ENCODE peak calls at places on chromosomes 13 and 19, in nine cellular contexts. N, F, C, G, T, I, R, B and Z are unnamed samples.

GRCh38 chr19:8491574-8491973 is 10.9 kb downstream of the PRAM1 start:
- DNase-seq in N (no peak), F (no peak), C (no peak), G (no peak), T (no peak), I (no peak), R (no peak), B (no peak), Z (no peak)

GRCh38 chr19:42252365-42253244 is 2.3 kb downstream of the ERF start:
- DNase-seq in N (peak), F (peak), C (peak), G (peak), T (no peak), I (no peak), R (no peak), B (peak), Z (peak)

GRCh38 chr19:28305513-28305912 is 907.4 kb downstream of the UQCRFS1 start:
- DNase-seq in N (no peak), F (no peak), C (no peak), G (no peak), T (no peak), I (no peak), R (no peak), B (no peak), Z (no peak)

GRCh38 chr19:18814063-18814462 is 17.7 kb upstream of the UPF1 start:
- DNase-seq in N (no peak), F (no peak), C (no peak), G (no peak), T (no peak), I (no peak), R (no peak), B (no peak), Z (peak)

GRCh38 chr13:111964411-111965035 is 102.4 kb upstream of the SOX1 start:
- DNase-seq in N (no peak), F (no peak), C (no peak), G (no peak), T (no peak), I (no peak), R (no peak), B (no peak), Z (no peak)

GRCh38 chr13:98468352-98468751 is 108.6 kb downstream of the STK24 start:
- DNase-seq in N (no peak), F (no peak), C (no peak), G (no peak), T (no peak), I (no peak), R (no peak), B (no peak), Z (no peak)

GRCh38 chr19:5036733-5037681 is 68.1 kb downstream of the KDM4B start:
- DNase-seq in N (no peak), F (no peak), C (peak), G (peak), T (no peak), I (no peak), R (peak), B (peak), Z (peak)

GRCh38 chr13:113625965-113626661 is 31.9 kb downstream of the ATP4B start:
- DNase-seq in N (no peak), F (no peak), C (peak), G (no peak), T (no peak), I (peak), R (no peak), B (peak), Z (no peak)

GRCh38 chr19:5625641-5626040 is 2.8 kb downstream of the SAFB start:
- DNase-seq in N (no peak), F (no peak), C (no peak), G (peak), T (no peak), I (no peak), R (no peak), B (no peak), Z (no peak)

DNA sequence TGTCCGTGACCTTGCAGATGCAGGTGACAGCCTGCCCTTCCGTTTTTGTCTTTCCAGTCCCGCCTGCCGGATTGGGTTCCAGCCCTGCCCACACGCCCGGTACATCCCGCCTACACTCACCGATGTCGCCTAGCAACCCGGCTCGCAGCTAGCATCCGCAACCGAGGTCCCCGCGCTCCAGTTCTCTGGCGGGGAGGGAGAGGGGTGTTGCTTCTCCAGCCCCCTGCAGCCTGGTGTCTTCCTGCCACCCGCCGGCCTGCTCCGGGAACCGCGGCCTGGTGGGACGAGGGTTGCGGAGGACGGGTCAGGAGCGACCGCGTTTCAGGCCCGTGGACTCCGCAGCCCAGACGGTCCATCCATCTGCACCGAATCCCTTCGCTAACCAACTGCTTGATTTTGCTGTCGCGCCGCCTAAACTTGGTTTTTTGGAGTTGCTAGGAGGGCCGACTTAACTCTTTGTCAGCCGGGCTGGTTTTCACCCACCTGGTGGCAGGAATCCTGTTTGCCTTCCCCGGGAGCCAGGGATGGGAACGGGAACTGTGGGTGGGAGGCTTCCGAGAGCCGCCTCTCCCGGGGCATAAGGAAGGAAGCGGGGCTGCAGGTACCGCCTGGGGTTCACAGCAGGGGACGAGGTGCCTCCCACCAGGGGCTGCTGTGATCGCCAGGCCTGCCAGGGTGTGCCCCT is 15.4 kb upstream of the MATK start:
- DNase-seq in N (peak), F (no peak), C (peak), G (peak), T (peak), I (peak), R (peak), B (no peak), Z (no peak)
- TF ChIP-seq CTCF in N (no peak), F (peak), C (peak), G (peak), T (no peak), I (no peak), R (peak), B (peak), Z (no peak)

DNA sequence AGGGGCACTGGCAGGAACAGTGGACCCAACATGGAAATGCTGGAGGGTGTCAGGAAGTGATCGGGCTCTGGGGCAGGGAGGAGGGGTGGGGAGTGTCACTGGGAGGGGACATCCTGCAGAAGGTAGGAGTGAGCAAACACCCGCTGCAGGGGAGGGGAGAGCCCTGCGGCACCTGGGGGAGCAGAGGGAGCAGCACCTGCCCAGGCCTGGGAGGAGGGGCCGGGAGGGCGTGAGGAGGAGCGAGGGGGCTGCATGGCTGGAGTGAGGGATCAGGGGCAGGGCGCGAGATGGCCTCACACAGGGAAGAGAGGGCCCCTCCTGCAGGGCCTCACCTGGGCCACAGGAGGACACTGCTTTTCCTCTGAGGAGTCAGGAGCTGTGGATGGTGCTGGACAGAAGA is 4.1 kb downstream of the KLK2 start:
- DNase-seq in N (no peak), F (no peak), C (no peak), G (no peak), T (no peak), I (no peak), R (no peak), B (no peak), Z (no peak)
- TF ChIP-seq CTCF in N (no peak), F (no peak), C (no peak), G (no peak), T (no peak), I (no peak), R (no peak), B (no peak), Z (no peak)

DNA sequence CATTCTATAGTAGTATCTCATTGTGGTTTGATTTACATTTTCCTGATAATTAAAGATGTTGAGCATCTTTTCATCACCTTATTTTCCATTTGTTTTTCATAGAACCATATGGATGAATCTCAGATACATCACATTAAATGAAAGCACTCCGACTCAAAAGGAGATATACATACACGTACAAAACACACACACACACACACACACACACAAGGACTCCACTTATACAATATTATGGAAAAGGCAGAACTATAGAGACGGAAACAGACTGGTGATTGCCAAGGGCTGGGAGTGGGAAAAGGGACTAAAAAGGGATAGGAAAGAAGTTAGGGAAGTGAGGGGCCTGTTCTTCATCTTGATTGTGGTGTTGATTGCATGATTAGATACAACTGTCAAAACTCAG is 24.3 kb downstream of the ZNF585A start:
- DNase-seq in N (no peak), F (no peak), C (no peak), G (no peak), T (no peak), I (no peak), R (no peak), B (no peak), Z (no peak)
- TF ChIP-seq CTCF in N (no peak), F (no peak), C (no peak), G (no peak), T (no peak), I (no peak), R (no peak), B (no peak), Z (no peak)

DNA sequence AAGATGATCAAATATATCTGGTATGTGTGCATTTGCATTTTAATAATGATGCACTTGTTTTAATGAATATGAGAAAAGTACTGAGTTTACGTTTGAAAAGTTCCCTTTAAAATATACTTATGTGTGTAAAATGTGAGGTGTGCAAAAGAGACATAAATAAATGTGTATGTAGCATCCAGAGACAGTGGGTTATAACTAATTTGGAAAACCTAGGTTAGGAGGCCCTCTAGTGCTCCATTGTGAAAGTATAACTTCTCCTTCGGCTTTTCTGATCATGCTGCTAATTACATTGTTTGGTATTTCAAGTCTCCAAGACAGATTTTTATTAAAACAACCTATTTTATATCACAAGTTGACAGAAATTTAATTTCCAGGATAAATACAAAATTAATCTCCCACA is 30.1 kb downstream of the SCEL start:
- DNase-seq in N (no peak), F (no peak), C (no peak), G (peak), T (peak), I (no peak), R (peak), B (peak), Z (no peak)
- TF ChIP-seq CTCF in N (peak), F (peak), C (peak), G (peak), T (peak), I (peak), R (peak), B (peak), Z (peak)

DNA sequence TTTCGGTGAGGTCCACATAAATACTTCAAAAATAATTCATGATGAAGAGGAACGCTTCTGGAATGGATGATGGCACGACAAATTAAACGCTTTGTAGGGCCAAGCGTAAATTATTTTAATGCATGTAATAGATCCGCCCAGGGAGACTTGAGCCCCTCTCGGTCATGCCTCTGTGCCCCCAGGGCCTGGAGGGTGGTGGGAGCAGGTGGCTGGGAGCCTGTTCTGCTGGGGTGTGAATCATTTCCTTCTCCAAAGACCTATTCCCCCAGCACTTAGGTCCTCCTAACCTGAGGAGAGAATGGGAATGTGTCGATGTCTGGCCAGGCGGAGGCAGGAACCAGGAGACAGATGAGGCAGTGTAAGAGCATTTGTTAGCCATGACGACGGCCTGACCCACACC is 350.6 kb downstream of the ZNF536 start:
- DNase-seq in N (no peak), F (no peak), C (no peak), G (no peak), T (no peak), I (no peak), R (no peak), B (no peak), Z (no peak)
- TF ChIP-seq CTCF in N (no peak), F (no peak), C (no peak), G (no peak), T (no peak), I (no peak), R (no peak), B (no peak), Z (no peak)

DNA sequence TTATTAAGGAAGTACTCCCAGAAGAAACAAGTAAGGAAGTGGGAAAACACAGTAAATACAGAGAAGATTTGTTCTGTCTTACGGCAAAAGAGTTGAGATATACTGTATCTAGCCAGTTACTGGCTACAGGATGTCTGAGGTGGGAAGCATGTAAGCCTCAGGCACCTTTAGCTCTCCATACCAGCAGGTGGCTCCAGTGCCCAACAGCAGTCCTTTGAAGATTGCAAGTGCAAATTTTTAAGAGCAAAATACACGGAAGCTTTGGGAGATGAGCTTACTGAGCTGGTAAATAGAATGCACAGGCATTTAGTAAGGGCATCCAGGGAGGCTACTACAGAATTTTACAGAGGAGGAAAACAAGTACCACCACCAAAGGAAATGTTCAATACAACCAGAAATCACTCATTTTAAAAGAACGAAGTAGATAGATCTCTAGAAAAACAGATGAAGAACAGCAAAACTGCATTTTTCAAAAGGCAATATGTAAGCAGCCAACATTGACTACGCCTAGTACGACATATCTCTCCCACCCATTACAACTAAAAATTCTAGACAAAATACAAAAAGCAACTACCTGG is 57.9 kb upstream of the VSTM2B start:
- DNase-seq in N (peak), F (no peak), C (no peak), G (peak), T (peak), I (no peak), R (no peak), B (peak), Z (no peak)
- TF ChIP-seq CTCF in N (peak), F (peak), C (no peak), G (no peak), T (peak), I (no peak), R (no peak), B (no peak), Z (no peak)

DNA sequence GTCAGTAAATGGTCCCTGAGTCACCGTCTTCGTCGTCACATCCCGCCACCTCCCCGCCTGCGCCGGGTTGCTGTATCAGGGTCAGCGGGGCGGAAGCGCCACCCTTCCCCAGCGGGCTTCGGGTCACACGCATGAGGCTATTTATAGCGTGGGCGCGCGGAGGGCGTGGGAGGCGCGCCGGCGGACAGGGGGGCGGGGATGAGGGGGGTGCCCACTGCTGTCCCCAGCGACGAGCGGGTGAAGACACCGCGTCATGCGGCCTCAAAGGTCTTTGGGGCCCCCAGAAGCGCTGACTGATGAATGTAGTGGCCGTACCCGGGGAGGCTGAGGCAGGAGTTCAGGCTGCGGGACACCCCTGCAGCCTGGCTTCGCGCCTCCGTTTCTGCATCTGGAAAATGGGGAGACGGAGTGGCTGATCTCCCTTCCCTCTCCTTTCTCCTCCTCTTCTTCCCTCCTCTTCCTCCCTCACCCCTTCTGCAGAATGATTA is 7.9 kb downstream of the UNC13A start:
- DNase-seq in N (peak), F (peak), C (peak), G (peak), T (peak), I (peak), R (peak), B (peak), Z (peak)
- TF ChIP-seq CTCF in N (no peak), F (no peak), C (no peak), G (no peak), T (no peak), I (peak), R (no peak), B (no peak), Z (no peak)

DNA sequence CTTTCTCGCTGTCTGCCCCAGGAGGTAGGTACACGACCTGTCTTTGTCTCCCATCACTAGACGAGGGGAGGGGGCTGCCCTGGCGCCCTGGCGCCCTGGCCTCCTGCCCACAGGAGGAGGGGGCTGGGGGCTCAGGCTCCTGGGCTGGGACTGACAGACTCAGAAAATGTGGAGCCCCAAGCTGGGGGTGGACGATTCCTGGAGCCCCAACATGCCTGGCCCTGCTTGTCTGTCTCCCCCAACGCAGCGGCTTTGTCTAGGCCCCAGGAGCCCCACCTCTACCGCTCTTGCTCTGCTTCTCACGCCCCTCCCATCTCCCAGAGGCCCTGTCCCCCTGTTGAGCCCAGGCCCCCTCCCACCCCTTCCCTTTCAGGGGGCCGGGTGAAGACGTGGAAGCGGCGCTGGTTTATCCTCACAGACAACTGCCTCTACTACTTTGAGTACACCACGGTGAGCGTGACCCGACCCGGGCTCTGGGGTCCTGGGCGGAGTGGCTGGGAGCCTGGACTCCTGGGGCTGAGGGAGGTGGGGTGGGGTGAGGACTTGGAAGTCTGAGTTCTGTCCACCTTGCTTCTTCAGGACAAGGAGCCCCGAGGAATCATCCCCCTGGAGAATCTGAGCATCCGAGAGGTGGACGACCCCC is 8.6 kb downstream of the CYTH2 start:
- DNase-seq in N (no peak), F (no peak), C (no peak), G (no peak), T (no peak), I (peak), R (no peak), B (no peak), Z (no peak)
- TF ChIP-seq CTCF in N (no peak), F (no peak), C (no peak), G (no peak), T (no peak), I (no peak), R (no peak), B (no peak), Z (no peak)

GRCh38 chr19:3171894-3172679 is 6.5 kb upstream of the S1PR4 start:
- DNase-seq in N (no peak), F (no peak), C (no peak), G (peak), T (peak), I (no peak), R (no peak), B (no peak), Z (no peak)
- TF ChIP-seq CTCF in N (no peak), F (no peak), C (no peak), G (no peak), T (no peak), I (no peak), R (no peak), B (no peak), Z (no peak)

DNA sequence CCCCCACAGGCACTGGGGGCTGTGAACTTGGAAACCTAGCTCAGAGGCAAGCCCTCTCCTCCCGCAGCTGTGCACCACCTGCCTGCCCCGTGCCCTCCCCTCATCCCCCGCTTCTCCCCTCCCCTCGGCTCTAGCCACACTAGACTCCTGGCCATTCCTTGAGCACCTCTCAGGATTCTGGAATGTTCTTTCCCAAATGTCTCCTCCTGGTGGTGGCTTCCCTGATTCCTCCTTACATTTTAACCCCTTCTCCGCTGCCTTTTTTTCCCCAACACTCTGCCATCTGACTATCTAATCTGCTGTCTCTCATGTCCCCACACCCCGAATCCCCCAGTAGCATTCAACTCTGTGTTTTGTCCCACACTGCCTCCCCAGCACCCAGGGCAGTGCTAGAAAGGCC is 6.7 kb downstream of the NANOS3 start:
- DNase-seq in N (no peak), F (no peak), C (no peak), G (no peak), T (no peak), I (no peak), R (no peak), B (no peak), Z (no peak)
- TF ChIP-seq CTCF in N (no peak), F (peak), C (no peak), G (peak), T (peak), I (no peak), R (peak), B (peak), Z (no peak)